ENCODE peak calls at places on chromosome 4, in ten cellular contexts. B is foreskin keratinocyte, M is Calu3, X is cardiac muscle cell, V is epithelial cell of esophagus, R is dorsolateral prefrontal cortex, D is left lung, G is AG10803, H is progenitor cell of endocrine pancreas, U is GM12865. P is an unnamed sample.

GRCh38 chr4:35250771-35251170 is 993.5 kb downstream of the ARAP2 start:
- DNase-seq in M (no peak), D (no peak), V (peak), H (no peak), R (no peak), B (peak), U (no peak), X (no peak), G (no peak), P (no peak)

GRCh38 chr4:7861440-7861881 is 78.2 kb downstream of the AFAP1 start:
- DNase-seq in B (peak), G (peak), H (no peak), V (peak), X (peak), M (no peak), R (no peak), U (no peak), D (no peak), P (no peak)

GRCh38 chr4:160034501-160034900 is 931.6 kb downstream of the RAPGEF2 start:
- DNase-seq in G (no peak), D (no peak), V (peak), X (no peak), B (no peak), U (no peak), H (no peak), M (no peak), R (no peak), P (no peak)

GRCh38 chr4:4347585-4347984 is 39.3 kb upstream of the NSG1 start:
- DNase-seq in G (no peak), M (no peak), D (no peak), X (no peak), U (no peak), V (no peak), B (no peak), R (no peak), H (no peak), P (no peak)

GRCh38 chr4:43471950-43472349 is 579.4 kb downstream of the GRXCR1 start:
- DNase-seq in H (no peak), X (no peak), G (no peak), U (peak), D (no peak), R (no peak), B (no peak), M (no peak), V (no peak), P (no peak)

GRCh38 chr4:54233697-54234496 is 4.8 kb downstream of the PDGFRA start:
- DNase-seq in U (peak), X (peak), V (peak), B (peak), M (peak), G (peak), H (peak), R (peak), D (peak), P (peak)

GRCh38 chr4:74042681-74043080 is 4.2 kb upstream of the CXCL3 start:
- DNase-seq in G (no peak), V (no peak), D (no peak), R (no peak), X (no peak), H (no peak), B (no peak), M (peak), U (no peak), P (no peak)

GRCh38 chr4:175090116-175090515 is 172.0 kb downstream of the ADAM29 start:
- DNase-seq in B (no peak), H (no peak), U (no peak), V (no peak), G (no peak), R (no peak), D (no peak), M (no peak), X (no peak), P (no peak)

GRCh38 chr4:113815826-113816225 is 54.3 kb upstream of the CAMK2D start:
- DNase-seq in U (no peak), B (no peak), H (no peak), G (no peak), V (no peak), D (no peak), M (no peak), X (no peak), R (no peak), P (no peak)

GRCh38 chr4:23291139-23291538 is 598.4 kb downstream of the GBA3 start:
- DNase-seq in H (no peak), M (no peak), G (no peak), R (no peak), D (no peak), B (no peak), V (no peak), U (no peak), X (no peak), P (no peak)

GRCh38 chr4:151678048-151678853 is 82.6 kb downstream of the GATB start:
- DNase-seq in U (no peak), D (no peak), M (no peak), X (no peak), G (no peak), R (no peak), H (no peak), B (no peak), V (no peak), P (no peak)

GRCh38 chr4:113784497-113785254 is 23.1 kb upstream of the CAMK2D start:
- DNase-seq in D (no peak), X (peak), B (peak), R (no peak), H (no peak), G (peak), U (no peak), V (peak), M (no peak), P (no peak)

GRCh38 chr4:13891544-13891939 is 264.0 kb upstream of the BOD1L1 start:
- DNase-seq in D (no peak), H (no peak), X (no peak), G (peak), R (no peak), U (no peak), M (no peak), V (no peak), B (no peak), P (no peak)

GRCh38 chr4:124288706-124289486 is 423.6 kb downstream of the ANKRD50 start:
- DNase-seq in X (peak), G (no peak), U (no peak), D (no peak), V (no peak), B (no peak), R (no peak), M (no peak), H (no peak), P (no peak)
- TF ChIP-seq CTCF in X (no peak), G (no peak), U (no peak), D (no peak), V (no peak), B (no peak), R (no peak), M (no peak), H (no peak), P (no peak)

DNA sequence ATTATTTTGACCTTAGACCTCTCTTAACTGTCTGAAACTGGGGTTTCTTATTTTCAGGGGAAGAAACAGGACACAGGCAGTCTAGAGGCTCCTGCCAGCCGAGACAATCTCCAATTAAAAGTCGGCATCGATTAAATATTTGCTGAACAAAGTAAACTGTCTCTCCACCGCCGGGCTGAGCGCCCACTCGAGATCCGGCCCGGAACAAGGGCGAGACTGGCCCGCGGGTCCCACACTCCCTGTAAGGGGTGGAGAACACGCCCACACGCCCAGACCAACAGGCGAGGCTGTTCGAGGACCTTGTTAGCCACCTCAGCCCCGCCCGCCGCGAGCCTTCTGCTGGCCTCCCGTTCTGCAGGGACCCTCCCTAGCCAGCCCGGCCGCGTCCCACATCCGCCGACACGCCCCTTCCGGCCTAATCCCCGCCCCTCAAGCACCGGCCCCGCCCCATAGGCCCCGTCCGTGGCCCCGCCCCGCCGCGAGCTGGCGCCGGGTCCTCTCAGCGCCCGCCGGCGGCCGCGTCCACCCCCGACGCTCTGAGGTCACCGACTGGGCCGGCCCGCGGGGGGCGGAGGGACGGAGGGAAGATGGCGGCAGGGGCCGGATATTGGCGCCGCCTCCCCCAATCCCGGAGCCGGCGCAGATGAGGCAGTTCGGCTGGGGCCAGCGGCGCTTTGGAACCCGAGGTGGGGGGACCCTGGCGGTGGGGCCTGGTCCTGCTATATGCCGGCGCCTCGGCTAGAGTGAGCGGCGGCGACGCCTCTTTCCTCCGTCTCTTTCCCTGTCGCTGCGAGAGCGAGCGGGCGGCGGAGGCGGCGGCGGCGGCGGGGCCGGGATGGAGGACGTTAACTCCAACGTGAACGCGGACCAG is at the start of gene SLAIN2:
- DNase-seq in B (peak), R (peak), G (peak), U (peak), V (peak), D (peak), X (peak), M (peak), H (peak), P (peak)
- TF ChIP-seq CTCF in B (peak), R (peak), G (peak), U (peak), V (peak), D (peak), X (peak), M (no peak), H (peak), P (peak)

GRCh38 chr4:82467442-82467841 is 37.1 kb downstream of the ENOPH1 start:
- DNase-seq in X (peak), H (no peak), M (no peak), V (peak), R (no peak), B (no peak), G (peak), U (no peak), D (no peak), P (peak)

GRCh38 chr4:82473621-82474164 is 43.3 kb downstream of the ENOPH1 start:
- DNase-seq in G (no peak), R (no peak), H (no peak), D (no peak), X (no peak), V (no peak), M (no peak), U (no peak), B (no peak), P (no peak)

DNA sequence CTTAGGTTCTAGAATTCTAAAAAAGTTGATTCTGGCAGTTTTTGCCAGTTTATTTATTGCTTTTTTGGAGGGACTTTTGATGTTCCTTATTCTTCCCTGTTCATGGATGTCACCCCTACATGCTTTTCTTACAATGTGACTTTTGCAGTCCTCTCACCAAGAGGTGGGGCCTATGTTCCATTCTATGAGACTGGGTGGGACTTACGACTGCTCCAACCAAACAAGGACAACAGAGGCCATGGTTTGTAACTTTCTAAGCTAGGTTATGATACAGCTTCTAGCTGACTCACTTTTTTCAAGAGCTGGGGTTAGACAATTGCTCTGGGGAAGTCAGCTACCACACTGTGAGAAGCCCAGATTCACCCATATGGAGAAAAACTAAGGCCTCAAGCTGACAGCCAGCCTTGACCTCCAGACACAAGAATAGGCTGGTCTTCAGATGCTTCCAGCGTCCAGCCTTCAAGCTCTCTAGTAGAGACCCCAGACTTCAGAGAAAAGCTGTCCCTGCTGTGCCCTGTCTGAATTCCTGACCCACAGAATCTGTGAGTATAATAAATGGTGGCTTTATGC is 39.5 kb downstream of the ENOPH1 start:
- DNase-seq in D (no peak), B (peak), H (no peak), V (peak), M (no peak), U (no peak), R (no peak), G (peak), X (peak), P (peak)
- TF ChIP-seq CTCF in D (no peak), B (peak), H (no peak), V (no peak), M (no peak), U (no peak), R (peak), G (peak), X (peak), P (peak)

DNA sequence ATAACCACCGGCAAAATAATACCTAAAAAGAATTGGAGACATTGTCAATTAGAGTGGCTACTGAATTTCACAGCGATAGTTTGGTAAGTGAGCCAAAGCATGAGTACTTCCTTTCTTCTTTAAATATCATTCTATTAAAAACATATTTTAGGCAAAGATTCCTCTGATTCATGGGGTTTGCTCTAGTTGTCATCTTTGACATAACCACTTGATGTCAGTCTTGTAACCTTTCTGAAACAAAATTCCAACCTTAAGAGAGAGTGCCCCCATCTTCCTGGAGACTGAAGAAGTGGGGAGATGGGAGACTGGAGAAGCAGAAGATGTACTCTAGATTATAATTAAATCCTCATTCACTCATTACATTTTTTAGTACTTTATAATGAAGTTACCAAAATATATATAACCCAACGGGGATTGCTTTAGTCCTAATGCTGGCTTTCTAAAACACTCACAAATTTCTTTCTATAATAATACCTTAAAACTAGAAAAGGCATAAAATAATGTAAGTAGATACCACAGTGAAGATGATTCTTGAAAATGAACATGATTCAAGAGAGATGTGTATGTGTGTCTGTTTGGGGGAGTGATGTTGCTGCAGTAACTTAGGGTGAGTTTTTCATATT is 96.4 kb downstream of the EMCN start:
- DNase-seq in M (no peak), G (peak), D (no peak), V (peak), U (peak), R (no peak), B (peak), H (no peak), X (peak), P (no peak)
- TF ChIP-seq CTCF in M (no peak), G (peak), D (peak), V (peak), U (peak), R (peak), B (peak), H (peak), X (peak), P (peak)

DNA sequence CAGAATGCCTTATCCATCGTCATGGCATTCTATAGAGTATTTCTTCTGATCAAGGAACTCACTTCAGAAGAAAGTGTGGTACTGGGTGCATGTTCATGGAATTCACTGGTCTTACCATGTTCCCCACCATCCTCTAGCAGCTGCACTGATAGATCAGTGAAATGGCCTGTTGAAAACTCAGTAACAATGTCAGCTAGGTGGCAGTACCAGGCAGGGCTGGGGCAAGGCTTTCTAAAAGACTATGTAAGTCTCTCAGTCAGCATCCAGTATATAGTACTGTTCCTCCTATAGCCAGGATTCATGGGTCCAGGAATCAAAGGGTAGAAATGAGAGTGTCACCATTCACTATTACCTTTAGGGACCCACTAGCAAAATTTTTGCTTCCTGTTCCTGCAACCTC is 15.8 kb upstream of the LDB2 start:
- DNase-seq in G (peak), D (no peak), R (no peak), V (peak), H (no peak), M (peak), U (peak), B (no peak), X (peak), P (no peak)
- TF ChIP-seq CTCF in G (peak), D (no peak), R (peak), V (peak), H (no peak), M (no peak), U (peak), B (peak), X (peak), P (peak)

GRCh38 chr4:179625391-179625790 is 2183.2 kb upstream of the AGA start:
- DNase-seq in X (no peak), M (no peak), B (peak), U (no peak), D (no peak), G (no peak), H (no peak), R (no peak), V (peak), P (no peak)
- TF ChIP-seq CTCF in X (no peak), M (no peak), B (no peak), U (no peak), D (no peak), G (no peak), H (no peak), R (no peak), V (no peak), P (peak)

DNA sequence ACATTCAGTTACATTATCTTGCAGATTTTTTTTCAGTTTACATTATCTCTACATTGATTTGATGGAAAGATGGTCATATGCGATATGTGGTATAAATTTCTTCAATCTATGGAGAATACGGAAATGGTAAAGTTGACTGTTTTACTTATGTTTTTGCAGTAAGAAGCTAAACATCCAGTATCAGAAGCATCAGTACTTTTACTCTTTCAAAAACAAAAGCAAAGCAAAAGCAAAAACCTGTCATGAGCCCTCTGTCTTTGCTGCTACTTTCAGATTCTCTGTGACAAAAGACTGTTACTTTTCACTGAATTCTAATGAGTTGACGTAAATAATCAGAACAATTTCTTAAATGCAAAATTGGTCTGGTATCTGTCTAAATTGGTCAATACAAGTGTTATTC is 52.4 kb upstream of the UCP1 start:
- DNase-seq in M (no peak), X (no peak), U (no peak), B (no peak), V (no peak), D (no peak), H (no peak), R (no peak), G (no peak), P (no peak)
- TF ChIP-seq CTCF in M (no peak), X (no peak), U (no peak), B (no peak), V (no peak), D (no peak), H (no peak), R (no peak), G (no peak), P (no peak)

GRCh38 chr4:125796138-125796537 is 481.4 kb downstream of the FAT4 start:
- DNase-seq in R (no peak), H (no peak), U (no peak), D (no peak), G (no peak), X (peak), M (no peak), B (no peak), V (no peak), P (no peak)
- TF ChIP-seq CTCF in R (no peak), H (no peak), U (no peak), D (no peak), G (no peak), X (no peak), M (no peak), B (no peak), V (no peak), P (no peak)